ENCODE peak calls at places on chromosomes 7 and 10, in seven cellular contexts. P is fibroblast of lung, A is ovary, H is stomach, M is transverse colon, E is tibial nerve, K is suprapubic skin. Y is an unnamed sample. For H3K4me1, the result is how much of the 10 kb centered on the place peaks cover.

GRCh38 chr10:131847241-131847783 is 53.5 kb upstream of the PPP2R2D start:
- DNase-seq in P (no peak), A (peak), H (no peak), M (no peak), E (no peak), K (peak), Y (no peak)

GRCh38 chr7:95630702-95631458 is 34.6 kb upstream of the PDK4 start:
- DNase-seq in P (peak), A (no peak), H (no peak), M (no peak), E (no peak), K (no peak), Y (no peak)

GRCh38 chr10:35470535-35470934 is 134.2 kb downstream of the CCNY start:
- DNase-seq in P (no peak), A (no peak), H (no peak), M (no peak), E (no peak), K (no peak), Y (no peak)

GRCh38 chr7:99562832-99563231 is 4.4 kb downstream of the ZNF655 start:
- DNase-seq in P (peak), A (no peak), H (no peak), M (peak), E (no peak), K (no peak), Y (no peak)

GRCh38 chr10:51183783-51184182 is 109.5 kb downstream of the PRKG1 start:
- DNase-seq in P (no peak), A (no peak), H (no peak), M (no peak), E (no peak), K (no peak), Y (no peak)

GRCh38 chr7:25519962-25520562 is 291.8 kb upstream of the NPVF start:
- DNase-seq in P (no peak), A (no peak), H (no peak), M (no peak), E (no peak), K (no peak), Y (no peak)

GRCh38 chr7:42338231-42339222 is 101.5 kb upstream of the GLI3 start:
- DNase-seq in P (peak), A (no peak), H (no peak), M (no peak), E (no peak), K (no peak), Y (no peak)

GRCh38 chr7:80078159-80078731 is 56.4 kb upstream of the GNAI1 start:
- DNase-seq in P (peak), A (no peak), H (no peak), M (no peak), E (no peak), K (no peak), Y (no peak)

GRCh38 chr7:101185258-101185839 is 5.3 kb upstream of the NAT16 start:
- DNase-seq in P (peak), A (no peak), H (no peak), M (peak), E (no peak), K (no peak), Y (no peak)

GRCh38 chr7:11710392-11710791 is 121.6 kb downstream of the THSD7A start:
- DNase-seq in P (no peak), A (no peak), H (no peak), M (no peak), E (no peak), K (no peak), Y (no peak)

GRCh38 chr7:41698726-41699125 is 4.2 kb downstream of the INHBA start:
- DNase-seq in P (peak), A (no peak), H (no peak), M (no peak), E (no peak), K (no peak), Y (no peak)

GRCh38 chr7:10759120-10759519 is 214.6 kb upstream of the PHF14 start:
- DNase-seq in P (no peak), A (no peak), H (no peak), M (no peak), E (no peak), K (no peak), Y (no peak)

GRCh38 chr10:43121444-43121843 is 16.8 kb upstream of the CSGALNACT2 start:
- DNase-seq in P (no peak), A (peak), H (peak), M (peak), E (peak), K (peak), Y (no peak)

GRCh38 chr7:81812514-81813472 is 42.9 kb upstream of the HGF start:
- DNase-seq in P (no peak), A (no peak), H (no peak), M (no peak), E (no peak), K (no peak), Y (no peak)

GRCh38 chr7:157855452-157856213 is 518.8 kb downstream of the DNAJB6 start:
- DNase-seq in P (no peak), A (no peak), H (no peak), M (no peak), E (no peak), K (no peak), Y (peak)

GRCh38 chr7:158355456-158356065 is 232.1 kb downstream of the PTPRN2 start:
- DNase-seq in P (no peak), A (no peak), H (no peak), M (no peak), E (no peak), K (no peak), Y (no peak)

GRCh38 chr7:3922175-3922635 is 621.2 kb downstream of the SDK1 start:
- DNase-seq in P (peak), A (no peak), H (no peak), M (peak), E (peak), K (no peak), Y (peak)
- TF ChIP-seq CTCF in P (no peak), A (no peak), H (no peak), M (peak), E (no peak), K (peak), Y (peak)

DNA sequence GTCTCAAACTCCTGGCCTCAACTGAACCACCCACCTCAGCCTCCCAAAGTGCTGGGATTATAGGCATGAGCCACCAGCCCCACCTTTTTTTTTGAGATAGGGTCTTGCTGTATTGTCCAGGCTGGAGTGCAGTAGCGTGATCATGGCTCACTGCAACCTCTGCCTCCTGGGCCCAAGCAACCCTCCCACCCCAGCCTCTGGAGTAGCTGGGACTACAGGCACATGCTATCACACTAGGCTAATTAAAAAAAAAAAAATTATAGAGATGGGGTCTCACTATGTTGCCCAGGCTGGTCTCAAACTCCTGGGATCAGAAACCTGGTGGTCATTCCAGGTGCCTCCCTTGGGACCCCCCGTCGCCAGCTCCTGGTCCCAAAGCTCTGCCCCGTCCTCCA is 25.0 kb downstream of the GTF2IRD1 start:
- DNase-seq in P (no peak), A (no peak), H (no peak), M (no peak), E (no peak), K (no peak), Y (no peak)
- H3K4me1 ChIP-seq in P (under half), A (under half), H (half or more), M (half or more), E (half or more), K (half or more), Y (half or more)

DNA sequence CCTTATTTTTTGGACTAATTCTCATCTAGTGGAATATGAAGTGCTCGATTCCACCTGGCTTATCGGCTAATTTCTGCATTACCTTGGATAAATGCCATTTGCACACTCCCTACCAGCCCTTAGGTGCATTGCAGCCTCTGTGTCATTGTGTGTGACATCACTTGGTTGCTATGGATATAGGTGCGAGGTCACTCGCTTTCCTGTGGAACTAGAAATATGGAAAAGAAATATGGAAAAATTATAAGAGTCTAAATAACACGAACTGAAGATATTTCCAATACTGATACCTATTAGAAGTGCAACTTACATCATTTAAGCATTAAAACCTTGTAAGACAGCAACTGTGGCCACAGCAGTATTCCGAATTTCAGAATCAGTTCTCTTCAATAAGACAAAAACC is 2.0 kb downstream of the YWHAG start:
- DNase-seq in P (peak), A (no peak), H (no peak), M (peak), E (no peak), K (no peak), Y (no peak)
- TF ChIP-seq CTCF in P (no peak), A (no peak), H (no peak), M (peak), E (no peak), K (no peak), Y (no peak)

DNA sequence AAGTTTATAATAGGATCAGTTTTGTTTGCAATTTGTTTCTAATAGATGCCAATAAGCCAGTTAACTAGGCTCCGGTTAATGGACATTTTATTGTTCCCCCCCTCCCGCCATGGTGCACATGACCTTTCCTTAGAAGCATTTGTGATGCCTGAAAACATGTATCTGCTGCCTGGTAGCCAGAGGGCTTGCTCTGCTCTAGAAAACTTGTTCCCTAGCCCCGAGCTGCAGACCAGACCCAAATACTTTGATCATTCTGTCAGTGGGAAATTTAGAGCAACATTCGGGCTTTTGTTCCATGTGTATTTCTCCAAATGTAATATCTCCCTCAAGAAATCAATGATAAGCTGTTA is 104.6 kb downstream of the EVX1 start:
- DNase-seq in P (no peak), A (no peak), H (no peak), M (no peak), E (no peak), K (no peak), Y (no peak)
- H3K4me1 ChIP-seq in P (under half), A (under half), H (under half), M (under half), E (under half), K (under half), Y (under half)

GRCh38 chr7:31814187-31814586 is 127.2 kb downstream of the PPP1R17 start:
- DNase-seq in P (peak), A (no peak), H (no peak), M (no peak), E (no peak), K (no peak), Y (no peak)
- TF ChIP-seq CTCF in P (peak), A (no peak), H (no peak), M (peak), E (no peak), K (no peak), Y (peak)

GRCh38 chr7:155803418-155804376 is 8.6 kb downstream of the SHH start:
- DNase-seq in P (peak), A (no peak), H (peak), M (peak), E (no peak), K (no peak), Y (no peak)
- H3K4me1 ChIP-seq in P (under half), A (under half), H (half or more), M (under half), E (under half), K (half or more), Y (half or more)

GRCh38 chr10:71661942-71662341 is 57.6 kb downstream of the C10orf105 start:
- DNase-seq in P (no peak), A (no peak), H (no peak), M (peak), E (no peak), K (no peak), Y (no peak)

GRCh38 chr10:71659050-71659738 is 60.4 kb downstream of the C10orf105 start:
- DNase-seq in P (no peak), A (no peak), H (no peak), M (no peak), E (no peak), K (no peak), Y (no peak)

GRCh38 chr10:71660313-71660712 is 59.3 kb downstream of the C10orf105 start:
- DNase-seq in P (no peak), A (no peak), H (no peak), M (no peak), E (no peak), K (no peak), Y (no peak)

GRCh38 chr10:71659739-71660136 is 59.8 kb downstream of the C10orf105 start:
- DNase-seq in P (no peak), A (no peak), H (no peak), M (no peak), E (no peak), K (no peak), Y (no peak)

GRCh38 chr10:71661060-71661622 is 58.4 kb downstream of the C10orf105 start:
- DNase-seq in P (no peak), A (no peak), H (no peak), M (no peak), E (no peak), K (no peak), Y (no peak)
- TF ChIP-seq CTCF in P (no peak), A (no peak), H (no peak), M (no peak), E (no peak), K (no peak), Y (no peak)

GRCh38 chr10:61629594-61629993 is 33.1 kb upstream of the CABCOCO1 start:
- DNase-seq in P (no peak), A (no peak), H (no peak), M (no peak), E (no peak), K (no peak), Y (no peak)

GRCh38 chr10:61626209-61626608 is 36.5 kb upstream of the CABCOCO1 start:
- DNase-seq in P (no peak), A (no peak), H (no peak), M (no peak), E (no peak), K (no peak), Y (no peak)

GRCh38 chr10:61628199-61628874 is 34.4 kb upstream of the CABCOCO1 start:
- DNase-seq in P (peak), A (no peak), H (no peak), M (no peak), E (no peak), K (no peak), Y (no peak)

GRCh38 chr10:61627266-61627665 is 35.5 kb upstream of the CABCOCO1 start:
- DNase-seq in P (peak), A (no peak), H (no peak), M (no peak), E (no peak), K (no peak), Y (no peak)

DNA sequence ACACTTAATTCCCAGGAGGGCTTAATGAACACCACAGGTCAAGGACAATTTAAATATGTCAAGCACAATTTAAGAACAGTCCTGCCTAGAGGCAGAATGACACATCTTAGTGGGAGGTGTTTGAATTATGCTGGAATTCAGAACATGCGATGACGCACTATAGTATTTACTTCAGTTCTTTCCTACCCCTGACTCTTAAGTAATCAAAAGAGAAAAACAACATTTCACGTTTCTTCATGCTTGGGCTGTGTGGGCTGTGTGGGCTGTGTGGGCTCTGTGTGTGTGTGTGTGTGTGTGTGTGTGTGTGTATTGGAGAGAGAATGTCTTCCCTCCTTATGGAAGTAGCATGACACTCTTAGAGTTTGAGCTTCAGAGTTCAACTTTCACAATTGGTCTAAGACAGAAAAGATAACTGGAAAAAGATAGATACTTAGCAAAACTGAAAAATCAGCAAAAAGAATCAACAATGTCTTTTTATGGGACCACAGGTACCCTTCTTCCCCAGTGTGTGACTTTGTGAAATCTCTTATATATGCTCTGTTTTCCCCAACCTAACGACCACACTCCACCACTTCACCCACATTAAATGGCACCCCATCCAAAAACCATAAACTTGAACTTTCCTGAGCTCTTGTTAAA is 33.7 kb upstream of the CABCOCO1 start:
- DNase-seq in P (peak), A (peak), H (no peak), M (no peak), E (no peak), K (no peak), Y (no peak)
- H3K4me1 ChIP-seq in P (under half), A (under half), H (under half), M (under half), E (under half), K (under half), Y (under half)